ENCODE peak calls at places on chromosomes 2 and 18, in five cellular contexts. V is spleen, M is psoas muscle, P is PC-3, K is pancreas. G is an unnamed sample.

GRCh38 chr18:13548106-13548819 is 178.1 kb downstream of the FAM210A start:
- DNase-seq in V (no peak), M (no peak), P (no peak), K (no peak), G (peak; percentile 56)

GRCh38 chr2:60867848-60868247 is 13.5 kb upstream of the REL start:
- DNase-seq in V (no peak), M (no peak), P (no peak), K (no peak), G (no peak)

GRCh38 chr2:98294711-98295110 is 51.5 kb upstream of the CNGA3 start:
- DNase-seq in V (no peak), M (no peak), P (no peak), K (no peak), G (no peak)

GRCh38 chr2:30222636-30223360 is 8.5 kb upstream of the LBH start:
- DNase-seq in V (no peak), M (no peak), P (no peak), K (no peak), G (peak; percentile 68)

GRCh38 chr2:185227391-185227790 is 511.2 kb upstream of the FSIP2 start:
- DNase-seq in V (no peak), M (no peak), P (no peak), K (no peak), G (no peak)

GRCh38 chr2:11533278-11534077 is at the start of gene GREB1:
- DNase-seq in V (no peak), M (no peak), P (peak; percentile 46), K (no peak), G (no peak)

GRCh38 chr2:218295029-218295428 is 2.7 kb upstream of the TMBIM1 start:
- DNase-seq in V (no peak), M (no peak), P (peak; percentile 81), K (no peak), G (no peak)

GRCh38 chr18:33957705-33958104 is 267.0 kb downstream of the NOL4 start:
- DNase-seq in V (no peak), M (no peak), P (no peak), K (no peak), G (no peak)

GRCh38 chr2:207163815-207164747 is 1.7 kb downstream of the KLF7 start:
- DNase-seq in V (peak; percentile 84), M (peak; percentile 76), P (peak; percentile 54), K (no peak), G (peak; percentile 87)

GRCh38 chr2:133346654-133347053 is 221.6 kb downstream of the NCKAP5 start:
- DNase-seq in V (no peak), M (no peak), P (peak; percentile 58), K (no peak), G (no peak)

GRCh38 chr2:150156940-150157339 is 330.5 kb downstream of the RND3 start:
- DNase-seq in V (no peak), M (no peak), P (no peak), K (no peak), G (no peak)

GRCh38 chr2:45938649-45939511 is 287.4 kb downstream of the PRKCE start:
- DNase-seq in V (no peak), M (peak; percentile 84), P (peak; percentile 99), K (no peak), G (peak; percentile 87)

GRCh38 chr2:229980440-229981184 is 58.3 kb downstream of the FBXO36 start:
- DNase-seq in V (peak; percentile 40), M (peak; percentile 69), P (peak; percentile 23), K (no peak), G (peak; percentile 69)

GRCh38 chr2:120293123-120293990 is 40.7 kb downstream of the RALB start:
- DNase-seq in V (no peak), M (no peak), P (no peak), K (no peak), G (no peak)

GRCh38 chr2:111975053-111975552 is 76.7 kb downstream of the MERTK start:
- DNase-seq in V (no peak), M (no peak), P (peak; percentile 97), K (no peak), G (no peak)

GRCh38 chr2:54471221-54471711 is 15.1 kb downstream of the SPTBN1 start:
- DNase-seq in V (no peak), M (no peak), P (peak; percentile 43), K (no peak), G (no peak)

GRCh38 chr18:47997338-47997780 is 66.9 kb upstream of the SMAD2 start:
- DNase-seq in V (no peak), M (no peak), P (no peak), K (no peak), G (no peak)

GRCh38 chr18:78939105-78939504 is 40.5 kb upstream of the SALL3 start:
- DNase-seq in V (no peak), M (no peak), P (no peak), K (no peak), G (no peak)

GRCh38 chr2:159186462-159186861 is 100.0 kb downstream of the WDSUB1 start:
- DNase-seq in V (no peak), M (no peak), P (no peak), K (no peak), G (no peak)

GRCh38 chr2:97740590-97741182 is 27.3 kb downstream of the ZAP70 start:
- DNase-seq in V (peak; percentile 84), M (no peak), P (peak; percentile 49), K (peak; percentile 75), G (no peak)

GRCh38 chr2:54572636-54573531 is 116.8 kb downstream of the SPTBN1 start:
- DNase-seq in V (no peak), M (no peak), P (peak; percentile 43), K (no peak), G (no peak)

GRCh38 chr18:23972416-23972815 is 42.1 kb upstream of the TTC39C start:
- DNase-seq in V (no peak), M (no peak), P (no peak), K (no peak), G (no peak)

GRCh38 chr2:213246665-213247281 is 37.5 kb upstream of the SPAG16 start:
- DNase-seq in V (no peak), M (no peak), P (peak; percentile 70), K (no peak), G (no peak)

GRCh38 chr2:140986456-140986855 is 1144.4 kb downstream of the LRP1B start:
- DNase-seq in V (no peak), M (no peak), P (no peak), K (no peak), G (no peak)

GRCh38 chr2:69645026-69645425 is 1.5 kb upstream of the AAK1 start:
- DNase-seq in V (no peak), M (no peak), P (peak; percentile 13), K (no peak), G (no peak)

GRCh38 chr2:79437416-79438281 is 75.2 kb upstream of the CTNNA2 start:
- DNase-seq in V (no peak), M (no peak), P (peak; percentile 6), K (no peak), G (no peak)

GRCh38 chr18:28087173-28087563 is 89.8 kb downstream of the CDH2 start:
- DNase-seq in V (no peak), M (no peak), P (no peak), K (no peak), G (no peak)

GRCh38 chr18:32019251-32019943 is 772 bp downstream of the RNF125 start:
- DNase-seq in V (peak; percentile 90), M (peak; percentile 50), P (peak; percentile 9), K (peak; percentile 66), G (peak; percentile 73)

DNA sequence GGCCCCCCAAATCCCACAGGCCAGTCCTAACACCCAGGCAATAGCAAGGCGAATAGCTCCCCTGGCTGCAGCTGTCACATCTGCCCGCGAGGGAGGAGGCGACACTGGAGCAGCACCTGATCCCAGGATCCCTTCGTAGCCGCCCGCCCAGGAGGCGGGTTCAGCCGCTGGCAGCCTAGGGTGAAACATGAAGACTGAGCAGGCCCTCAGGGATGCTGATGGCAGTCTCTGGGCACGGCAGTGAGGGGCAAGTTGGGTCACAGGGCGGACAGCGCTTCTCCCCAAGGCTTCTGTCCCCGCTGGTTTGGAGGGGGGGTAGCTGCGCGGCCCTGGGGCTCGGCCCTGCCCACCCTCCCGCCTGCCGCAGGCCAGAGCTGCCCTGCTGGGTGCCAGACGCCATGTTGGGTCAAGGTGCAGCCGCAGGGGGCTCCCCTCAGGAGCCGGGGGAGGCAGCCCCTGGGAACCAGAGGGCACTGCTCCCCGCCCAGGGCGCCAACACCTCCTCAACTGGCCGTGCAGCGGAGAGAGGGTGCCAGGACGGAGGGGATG is 1.9 kb downstream of the DNMT3A start:
- DNase-seq in V (peak; percentile 82), M (peak; percentile 88), P (no peak), K (peak; percentile 89), G (no peak)
- H3K27ac ChIP-seq in V (peak overlapping the region; percentile 72), M (peak overlapping the region; percentile 82), P (no peak overlapping the region), K (peak overlapping the region; percentile 51), G (peak overlapping the region; percentile 97)

GRCh38 chr2:3682811-3683210 is 20.6 kb upstream of the DCDC2C start:
- DNase-seq in V (no peak), M (no peak), P (no peak), K (no peak), G (no peak)

GRCh38 chr2:3681625-3682024 is 21.8 kb upstream of the DCDC2C start:
- DNase-seq in V (no peak), M (no peak), P (no peak), K (no peak), G (no peak)

GRCh38 chr2:3679180-3679579 is 21.2 kb downstream of the ALLC start:
- DNase-seq in V (no peak), M (no peak), P (no peak), K (no peak), G (no peak)

GRCh38 chr2:3679616-3680393 is 21.8 kb downstream of the ALLC start:
- DNase-seq in V (no peak), M (no peak), P (no peak), K (no peak), G (no peak)

GRCh38 chr2:3680548-3681345 is 22.6 kb upstream of the DCDC2C start:
- DNase-seq in V (no peak), M (no peak), P (no peak), K (no peak), G (no peak)
- TF ChIP-seq CTCF in V (no peak), M (no peak), P (no peak), K (no peak), G (no peak)

DNA sequence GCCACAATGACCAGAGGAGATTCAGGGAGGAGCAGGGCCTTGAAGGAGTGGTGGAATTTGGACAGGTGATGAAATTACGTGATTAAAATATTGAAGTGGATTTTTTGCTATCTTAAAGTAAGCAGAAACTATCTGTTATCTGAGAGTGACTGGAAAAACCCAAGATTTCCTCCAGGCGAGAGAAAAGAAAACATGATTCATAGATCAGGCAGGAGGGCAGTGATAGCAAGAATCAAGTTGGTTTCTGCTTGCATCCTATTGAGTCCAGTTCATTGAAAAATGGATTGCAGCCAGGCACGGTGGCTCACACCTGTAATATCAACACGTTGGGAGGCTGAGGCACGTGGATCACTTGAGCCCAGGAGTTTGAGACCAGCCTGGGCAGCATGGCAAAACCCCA is 127.8 kb downstream of the NXPH2 start:
- DNase-seq in V (no peak), M (no peak), P (peak; percentile 26), K (no peak), G (no peak)
- H3K4me3 ChIP-seq in V (no peak overlapping the region), M (no peak overlapping the region), P (no peak overlapping the region), K (no peak overlapping the region), G (no peak overlapping the region)

DNA sequence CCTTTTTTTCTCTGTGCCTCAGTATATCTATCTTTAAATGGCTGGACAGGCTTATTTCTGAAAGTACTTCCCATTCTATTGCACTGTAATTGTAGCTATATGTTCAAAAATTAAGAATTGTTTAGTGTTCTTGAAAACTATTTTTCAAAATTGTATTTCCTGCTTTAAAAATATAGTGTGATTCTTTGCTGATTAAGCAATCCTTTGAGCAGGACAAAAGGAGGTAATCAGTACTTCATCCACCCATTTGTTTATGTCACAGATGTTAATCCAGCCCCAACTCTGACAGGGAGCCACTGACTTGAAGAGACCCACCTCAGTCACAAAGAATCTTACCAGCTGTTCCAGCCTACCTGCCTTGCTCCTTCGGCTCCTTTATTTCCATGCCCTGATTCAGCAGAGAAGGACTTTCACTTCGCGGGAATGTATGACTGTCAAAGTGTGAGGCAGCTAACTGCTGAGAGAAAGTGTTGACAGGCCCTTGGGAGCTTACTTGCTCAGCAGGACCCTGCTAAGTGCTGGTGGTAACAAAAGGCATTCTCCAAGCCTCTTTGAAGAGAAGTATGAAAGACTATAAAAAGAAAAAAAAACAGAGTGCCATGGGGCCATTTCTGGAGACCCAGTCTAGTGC is 393.3 kb upstream of the CYRIA start:
- DNase-seq in V (no peak), M (no peak), P (no peak), K (no peak), G (no peak)
- H3K27ac ChIP-seq in V (no peak overlapping the region), M (no peak overlapping the region), P (no peak overlapping the region), K (no peak overlapping the region), G (no peak overlapping the region)

G was measured in coronary artery.